ENCODE peak calls at places on chromosome X, in ten cellular contexts. G, U, Z, D, P, X, R, L, J and W are unnamed samples.

GRCh38 chrX:30248854-30249253 is 1.9 kb downstream of the MAGEB1 start:
- DNase-seq in G (no peak), U (no peak), Z (no peak), D (no peak), P (no peak), X (no peak), R (no peak), L (no peak), J (no peak), W (no peak)

GRCh38 chrX:85111347-85111746 is 107.7 kb downstream of the APOOL start:
- DNase-seq in G (no peak), U (peak; percentile 28), Z (no peak), D (no peak), P (no peak), X (no peak), R (no peak), L (no peak), J (no peak), W (no peak)

GRCh38 chrX:10175317-10175871 is 18.6 kb downstream of the CLCN4 start:
- DNase-seq in G (no peak), U (peak; percentile 90), Z (no peak), D (no peak), P (peak; percentile 26), X (no peak), R (no peak), L (no peak), J (peak; percentile 35), W (no peak)

GRCh38 chrX:66039916-66040315 is at the start of gene VSIG4:
- DNase-seq in G (no peak), U (no peak), Z (peak; percentile 22), D (no peak), P (no peak), X (no peak), R (no peak), L (peak; percentile 16), J (no peak), W (no peak)

GRCh38 chrX:39857780-39858179 is 240.0 kb downstream of the BCOR start:
- DNase-seq in G (no peak), U (no peak), Z (no peak), D (no peak), P (no peak), X (no peak), R (no peak), L (no peak), J (no peak), W (no peak)

GRCh38 chrX:153803211-153804099 is 9.0 kb downstream of the SSR4 start:
- DNase-seq in G (no peak), U (no peak), Z (no peak), D (no peak), P (no peak), X (no peak), R (no peak), L (no peak), J (no peak), W (no peak)

GRCh38 chrX:107716816-107717700 is 58.5 kb downstream of the TSC22D3 start:
- DNase-seq in G (peak; percentile 52), U (peak; percentile 93), Z (peak; percentile 83), D (peak; percentile 88), P (peak; percentile 45), X (peak; percentile 92), R (peak; percentile 88), L (peak; percentile 90), J (peak; percentile 37), W (peak; percentile 81)

GRCh38 chrX:10893976-10894375 is 217.2 kb upstream of the HCCS start:
- DNase-seq in G (no peak), U (no peak), Z (no peak), D (no peak), P (no peak), X (no peak), R (no peak), L (no peak), J (no peak), W (no peak)

GRCh38 chrX:68199062-68199848 is 234.0 kb downstream of the OPHN1 start:
- DNase-seq in G (no peak), U (no peak), Z (no peak), D (no peak), P (no peak), X (no peak), R (no peak), L (no peak), J (no peak), W (no peak)

GRCh38 chrX:106692425-106693075 is 34.0 kb upstream of the RNF128 start:
- DNase-seq in G (no peak), U (no peak), Z (no peak), D (no peak), P (no peak), X (no peak), R (no peak), L (peak; percentile 31), J (no peak), W (no peak)

GRCh38 chrX:69614896-69615295 is 1.0 kb upstream of the EDA start:
- DNase-seq in G (no peak), U (no peak), Z (no peak), D (no peak), P (no peak), X (no peak), R (no peak), L (no peak), J (no peak), W (no peak)

GRCh38 chrX:150547511-150548115 is 20.8 kb upstream of the MTM1 start:
- DNase-seq in G (peak; percentile 52), U (peak; percentile 47), Z (peak; percentile 69), D (peak; percentile 48), P (no peak), X (peak; percentile 62), R (peak; percentile 94), L (peak; percentile 68), J (no peak), W (peak; percentile 57)

GRCh38 chrX:1809581-1809980 is 194.7 kb downstream of the ASMT start:
- DNase-seq in G (no peak), U (no peak), Z (no peak), D (no peak), P (no peak), X (no peak), R (no peak), L (no peak), J (no peak), W (no peak)

GRCh38 chrX:115632455-115632854 is 71.5 kb downstream of the PLS3 start:
- DNase-seq in G (no peak), U (no peak), Z (no peak), D (no peak), P (no peak), X (no peak), R (no peak), L (no peak), J (peak; percentile 7), W (no peak)

DNA sequence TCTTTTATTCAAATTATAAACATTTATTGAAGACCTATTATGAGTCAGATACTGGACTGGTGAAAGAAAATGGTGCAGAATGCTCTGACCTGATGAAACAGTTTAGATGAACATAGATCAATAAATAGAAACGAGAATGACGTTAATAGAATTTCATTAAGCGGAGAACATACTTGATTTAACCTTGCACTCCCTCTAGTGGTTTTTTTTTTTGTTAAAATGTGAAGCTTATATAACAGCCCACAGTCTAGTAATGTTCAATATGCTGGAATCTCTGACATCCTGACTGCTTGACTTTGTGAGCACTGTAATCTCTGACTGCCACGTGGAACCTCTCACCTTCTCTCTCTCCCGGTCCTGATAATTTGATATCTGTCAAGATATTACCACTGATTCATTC is 32.3 kb downstream of the HDAC8 start:
- DNase-seq in G (no peak), U (peak; percentile 52), Z (no peak), D (peak; percentile 15), P (peak; percentile 1), X (no peak), R (no peak), L (no peak), J (no peak), W (no peak)
- TF ChIP-seq CTCF in G (no peak), U (peak; percentile 39), Z (peak; percentile 53), D (peak; percentile 45), P (peak; percentile 19), X (no peak), R (peak; percentile 24), L (no peak), J (no peak), W (peak; percentile 43)

GRCh38 chrX:48574270-48575266 is at the start of gene RBM3:
- DNase-seq in G (peak; percentile 93), U (peak; percentile 96), Z (peak; percentile 93), D (peak; percentile 95), P (peak; percentile 66), X (peak; percentile 92), R (peak; percentile 95), L (peak; percentile 94), J (peak; percentile 69), W (peak; percentile 91)

GRCh38 chrX:48578661-48579128 is 4.4 kb downstream of the RBM3 start:
- DNase-seq in G (no peak), U (no peak), Z (no peak), D (no peak), P (no peak), X (no peak), R (no peak), L (no peak), J (no peak), W (no peak)

GRCh38 chrX:48573690-48574269 is 504 bp upstream of the RBM3 start:
- DNase-seq in G (no peak), U (peak; percentile 52), Z (peak; percentile 38), D (no peak), P (no peak), X (no peak), R (no peak), L (peak; percentile 29), J (no peak), W (peak; percentile 52)

GRCh38 chrX:48576108-48576507 is 1.8 kb downstream of the RBM3 start:
- DNase-seq in G (no peak), U (no peak), Z (no peak), D (no peak), P (no peak), X (no peak), R (no peak), L (no peak), J (no peak), W (no peak)

DNA sequence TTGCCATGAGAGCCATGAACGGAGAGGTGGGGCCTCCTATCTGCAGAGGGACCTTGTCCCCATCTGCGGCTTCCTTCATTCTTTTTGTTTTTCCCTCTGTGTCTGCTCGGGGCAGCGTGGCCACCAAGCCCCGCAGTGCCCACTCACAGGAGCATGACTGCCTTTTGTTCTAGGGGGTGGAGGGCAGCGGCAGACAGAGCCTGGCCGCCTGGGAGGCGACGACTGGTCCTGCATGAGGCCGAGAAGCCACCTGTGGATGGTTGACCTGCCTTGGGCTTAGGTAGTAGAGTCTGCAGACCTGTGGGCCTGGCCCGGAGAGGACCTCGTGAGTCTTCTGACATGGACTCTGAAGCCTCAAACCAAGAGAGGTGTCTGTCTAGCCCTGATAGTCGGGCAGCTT is 1.4 kb downstream of the RBM3 start:
- DNase-seq in G (no peak), U (no peak), Z (no peak), D (no peak), P (no peak), X (no peak), R (no peak), L (no peak), J (no peak), W (no peak)
- H3K4me3 ChIP-seq in G (no peak overlapping the region), U (peak overlapping the region; percentile 78), Z (peak overlapping the region; percentile 83), D (peak overlapping the region; percentile 75), P (peak overlapping the region; percentile 72), X (peak overlapping the region; percentile 82), R (peak overlapping the region; percentile 62), L (peak overlapping the region; percentile 63), J (peak overlapping the region; percentile 76), W (peak overlapping the region; percentile 82)

GRCh38 chrX:131762802-131763234 is 218.9 kb downstream of the OR13H1 start:
- DNase-seq in G (peak; percentile 80), U (no peak), Z (no peak), D (peak; percentile 87), P (no peak), X (no peak), R (no peak), L (peak; percentile 61), J (no peak), W (no peak)
- TF ChIP-seq CTCF in G (peak; percentile 46), U (no peak), Z (no peak), D (peak; percentile 66), P (no peak), X (no peak), R (peak; percentile 24), L (no peak), J (peak; percentile 62), W (no peak)

GRCh38 chrX:143634701-143635442 is 1.0 kb downstream of the SLITRK4 start:
- DNase-seq in G (no peak), U (no peak), Z (no peak), D (no peak), P (no peak), X (no peak), R (peak; percentile 58), L (no peak), J (no peak), W (no peak)
- H3K4me3 ChIP-seq in G (no peak overlapping the region), U (no peak overlapping the region), Z (peak overlapping the region; percentile 58), D (peak overlapping the region; percentile 23), P (no peak overlapping the region), X (peak overlapping the region; percentile 63), R (peak overlapping the region; percentile 17), L (peak overlapping the region; percentile 21), J (no peak overlapping the region), W (peak overlapping the region; percentile 55)